ENCODE peak calls at places on chromosomes 12 and 14, in six cellular contexts. N is CD4-positive, alpha-beta T cell; O is naive thymus-derived CD4-positive, alpha-beta T cell; B is SJSA1; J is gastrocnemius medialis; C is esophagus muscularis mucosa. P is an unnamed sample.

GRCh38 chr14:59118171-59118570 is 70.3 kb upstream of the DAAM1 start:
- DNase-seq in N (no peak), O (no peak), B (no peak), J (no peak), C (no peak), P (no peak)

GRCh38 chr14:71235865-71236264 is 328.6 kb downstream of the PCNX1 start:
- DNase-seq in N (no peak), O (no peak), B (no peak), J (peak; percentile 20), C (no peak), P (no peak)

GRCh38 chr14:105473677-105474477 is 744 bp upstream of the CRIP2 start:
- DNase-seq in N (peak; percentile 70), O (peak; percentile 64), B (peak; percentile 51), J (peak; percentile 58), C (peak; percentile 95), P (peak; percentile 57)

GRCh38 chr14:72732022-72732780 is 161.7 kb downstream of the DPF3 start:
- DNase-seq in N (no peak), O (no peak), B (no peak), J (no peak), C (no peak), P (no peak)

GRCh38 chr12:121284551-121285390 is 11.7 kb downstream of the CAMKK2 start:
- DNase-seq in N (no peak), O (no peak), B (no peak), J (no peak), C (no peak), P (no peak)

GRCh38 chr14:104460920-104461651 is 118.5 kb upstream of the C14orf180 start:
- DNase-seq in N (no peak), O (no peak), B (no peak), J (no peak), C (peak; percentile 89), P (no peak)

GRCh38 chr12:117900561-117900960 is 68.2 kb downstream of the KSR2 start:
- DNase-seq in N (no peak), O (no peak), B (peak; percentile 13), J (no peak), C (no peak), P (no peak)

GRCh38 chr12:111777345-111778045 is 10.8 kb downstream of the ALDH2 start:
- DNase-seq in N (no peak), O (no peak), B (no peak), J (no peak), C (no peak), P (no peak)

GRCh38 chr12:18323159-18323558 is 61.8 kb downstream of the PIK3C2G start:
- DNase-seq in N (no peak), O (no peak), B (no peak), J (no peak), C (no peak), P (no peak)

GRCh38 chr14:64974563-64974962 is 2.4 kb upstream of the RAB15 start:
- DNase-seq in N (no peak), O (no peak), B (no peak), J (no peak), C (no peak), P (no peak)

GRCh38 chr14:62691613-62692489 is 353.4 kb downstream of the KCNH5 start:
- DNase-seq in N (no peak), O (no peak), B (peak; percentile 83), J (no peak), C (no peak), P (no peak)

GRCh38 chr12:53292441-53292840 is 2.9 kb upstream of the PFDN5 start:
- DNase-seq in N (no peak), O (no peak), B (no peak), J (peak; percentile 23), C (no peak), P (no peak)

GRCh38 chr14:44783899-44784298 is 177.8 kb downstream of the KLHL28 start:
- DNase-seq in N (no peak), O (no peak), B (no peak), J (no peak), C (no peak), P (no peak)

GRCh38 chr14:105398726-105399440 is 545 bp downstream of the TEX22 start:
- DNase-seq in N (no peak), O (peak; percentile 35), B (peak; percentile 47), J (no peak), C (no peak), P (peak; percentile 30)

GRCh38 chr14:28303248-28303647 is 463.3 kb upstream of the FOXG1 start:
- DNase-seq in N (no peak), O (no peak), B (no peak), J (no peak), C (no peak), P (no peak)

GRCh38 chr14:28308727-28309126 is 457.9 kb upstream of the FOXG1 start:
- DNase-seq in N (no peak), O (no peak), B (peak; percentile 10), J (no peak), C (no peak), P (no peak)

GRCh38 chr14:28305938-28306337 is 460.6 kb upstream of the FOXG1 start:
- DNase-seq in N (no peak), O (no peak), B (no peak), J (no peak), C (no peak), P (no peak)

DNA sequence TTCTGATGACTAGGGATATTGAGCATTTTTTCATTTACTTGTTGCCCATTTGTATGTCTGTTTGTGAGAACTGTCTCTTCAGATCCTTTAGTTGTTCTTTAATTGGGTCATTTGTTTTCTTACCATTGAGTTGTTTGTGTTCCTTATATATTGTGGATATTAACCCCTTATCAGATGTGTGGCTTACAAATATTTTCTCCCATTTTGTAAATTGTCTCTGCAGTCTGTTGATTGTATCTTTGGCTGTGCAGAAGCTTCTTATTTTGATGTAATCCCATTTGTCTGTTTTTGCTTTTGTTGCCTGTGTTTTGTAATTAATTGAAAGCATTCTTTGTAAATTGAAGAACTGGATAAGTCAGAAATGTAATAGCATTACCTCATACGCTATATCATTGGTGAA is 459.1 kb upstream of the FOXG1 start:
- DNase-seq in N (no peak), O (no peak), B (no peak), J (no peak), C (no peak), P (no peak)
- H3K9me3 ChIP-seq in N (no peaks in the 10 kb centered on the region), O (no peaks in the 10 kb centered on the region), B (no peaks in the 10 kb centered on the region), J (no peaks in the 10 kb centered on the region), C (no peaks in the 10 kb centered on the region), P (no peaks in the 10 kb centered on the region)

GRCh38 chr12:38154096-38155019 is 162.2 kb upstream of the ALG10B start:
- DNase-seq in N (no peak), O (no peak), B (no peak), J (no peak), C (peak; percentile 89), P (no peak)

GRCh38 chr12:38153737-38154061 is 162.9 kb upstream of the ALG10B start:
- DNase-seq in N (no peak), O (no peak), B (no peak), J (no peak), C (no peak), P (no peak)

GRCh38 chr12:38149395-38150073 is 167.0 kb upstream of the ALG10B start:
- DNase-seq in N (no peak), O (no peak), B (peak; percentile 40), J (no peak), C (peak; percentile 37), P (no peak)

GRCh38 chr12:38152816-38153736 is 163.5 kb upstream of the ALG10B start:
- DNase-seq in N (no peak), O (no peak), B (no peak), J (no peak), C (peak; percentile 91), P (no peak)

DNA sequence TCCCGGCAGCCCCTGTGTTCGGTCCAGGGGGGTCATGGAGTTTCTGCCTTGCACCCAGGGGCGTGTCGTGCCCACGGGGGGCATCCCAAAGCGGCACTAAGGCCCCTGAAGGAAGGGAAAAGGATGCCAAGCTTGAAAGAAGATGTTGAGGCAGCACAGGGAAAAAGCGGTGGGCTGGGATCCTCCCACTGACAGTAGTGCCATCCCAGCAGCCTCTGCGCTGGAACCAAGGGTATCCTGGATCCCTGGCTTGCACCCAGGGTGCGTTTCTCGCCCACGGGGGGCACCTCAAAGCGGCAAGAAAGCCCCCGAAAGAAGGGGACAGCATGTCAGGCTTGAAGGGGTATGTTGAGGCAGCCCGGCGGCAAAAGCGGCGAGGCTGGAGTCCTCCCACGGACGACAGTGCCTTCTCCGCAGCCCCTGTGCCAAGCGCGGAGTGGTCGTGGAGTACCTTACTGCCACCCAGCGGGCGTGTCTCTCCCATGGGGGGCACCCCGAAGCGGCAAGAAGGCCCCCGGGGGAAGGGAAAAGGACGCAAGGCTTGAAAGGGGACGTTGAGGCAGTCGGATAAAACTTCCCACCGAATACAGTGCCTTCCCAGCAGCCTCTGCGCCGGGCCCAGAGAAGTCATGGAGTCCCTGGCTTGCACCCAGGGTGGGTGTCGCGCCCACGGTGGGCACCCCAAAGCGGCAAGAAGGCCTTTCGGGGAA is 164.4 kb upstream of the ALG10B start:
- DNase-seq in N (no peak), O (no peak), B (no peak), J (no peak), C (peak; percentile 53), P (no peak)
- H3K9me3 ChIP-seq in N (peaks cover 6% of the 10 kb centered on the region), O (no peaks in the 10 kb centered on the region), B (peaks cover 3% of the 10 kb centered on the region), J (no peaks in the 10 kb centered on the region), C (peaks cover under 1% of the 10 kb centered on the region), P (no peaks in the 10 kb centered on the region)

DNA sequence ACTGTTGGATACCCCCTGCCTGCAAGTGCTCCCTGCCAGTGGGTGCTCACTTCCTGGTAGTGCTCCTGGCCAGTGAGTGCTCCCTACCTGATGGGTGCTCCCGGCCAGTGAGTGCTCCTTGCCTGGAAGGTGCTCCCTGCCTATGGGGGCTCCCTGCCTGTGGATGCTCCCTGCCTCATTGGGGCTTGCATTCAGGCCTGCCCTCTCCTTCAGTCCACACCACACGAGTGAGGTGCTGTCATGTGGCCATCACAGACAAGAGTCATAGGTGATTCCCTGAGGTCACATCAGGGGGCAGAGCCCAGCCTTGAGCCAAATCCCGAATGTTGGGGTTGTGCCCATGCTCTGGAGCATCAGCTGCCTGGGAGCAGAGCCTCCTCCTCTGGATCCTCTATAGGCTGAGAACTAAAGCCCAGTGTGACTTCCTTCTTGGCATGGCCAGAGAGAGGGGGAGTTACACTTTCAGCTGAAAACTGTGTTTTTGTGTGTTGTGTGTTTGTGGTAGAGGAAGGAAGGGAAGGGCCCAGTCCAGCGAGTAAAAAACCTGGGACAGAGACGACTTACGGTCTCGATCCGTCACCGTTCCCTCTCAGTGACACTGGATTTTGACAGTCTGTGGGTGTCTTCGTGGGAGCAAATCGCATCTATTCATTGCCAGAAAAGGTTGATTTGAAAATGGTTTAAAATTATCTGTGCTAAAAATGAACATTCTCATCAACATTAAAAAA is 136.0 kb downstream of the ADGRD1 start:
- DNase-seq in N (no peak), O (no peak), B (no peak), J (no peak), C (no peak), P (no peak)
- H3K9me3 ChIP-seq in N (no peaks in the 10 kb centered on the region), O (no peaks in the 10 kb centered on the region), B (no peaks in the 10 kb centered on the region), J (no peaks in the 10 kb centered on the region), C (no peaks in the 10 kb centered on the region), P (no peaks in the 10 kb centered on the region)

GRCh38 chr14:101355284-101355683 is 206.0 kb upstream of the DIO3 start:
- DNase-seq in N (no peak), O (no peak), B (no peak), J (no peak), C (peak; percentile 39), P (no peak)

GRCh38 chr14:101352567-101352966 is 208.7 kb upstream of the DIO3 start:
- DNase-seq in N (no peak), O (no peak), B (no peak), J (no peak), C (no peak), P (no peak)

GRCh38 chr14:101351769-101352168 is 209.5 kb upstream of the DIO3 start:
- DNase-seq in N (no peak), O (no peak), B (no peak), J (no peak), C (no peak), P (no peak)

GRCh38 chr14:101354726-101355125 is 206.6 kb upstream of the DIO3 start:
- DNase-seq in N (no peak), O (no peak), B (no peak), J (no peak), C (peak; percentile 68), P (no peak)

GRCh38 chr14:101353422-101353821 is 207.9 kb upstream of the DIO3 start:
- DNase-seq in N (no peak), O (no peak), B (no peak), J (no peak), C (peak; percentile 64), P (no peak)
- H3K9me3 ChIP-seq in N (peaks cover 10% of the 10 kb centered on the region), O (no peaks in the 10 kb centered on the region), B (no peaks in the 10 kb centered on the region), J (no peaks in the 10 kb centered on the region), C (peaks cover 23% of the 10 kb centered on the region), P (peaks cover 4% of the 10 kb centered on the region)